ENCODE peak calls at places on chromosomes 13 and 19, in five cellular contexts. V, K, D, J and I are unnamed samples.

GRCh38 chr13:108957369-108958012 is 328.1 kb downstream of the MYO16 start:
- DNase-seq in V (peak; percentile 40), K (no peak), J (peak; percentile 80), D (no peak), I (peak; percentile 73)

GRCh38 chr13:67614013-67614412 is 383.9 kb upstream of the PCDH9 start:
- DNase-seq in D (no peak), K (no peak), V (no peak), J (no peak), I (no peak)

GRCh38 chr19:33629826-33630375 is 8.1 kb downstream of the CHST8 start:
- DNase-seq in V (no peak), J (no peak), K (no peak), D (no peak), I (no peak)

GRCh38 chr19:3034194-3034844 is 5.2 kb upstream of the TLE2 start:
- DNase-seq in K (no peak), D (no peak), J (no peak), V (peak; percentile 48), I (no peak)

GRCh38 chr19:32471095-32471494 is 65.5 kb downstream of the DPY19L3 start:
- DNase-seq in V (no peak), D (no peak), K (no peak), J (peak; percentile 40), I (no peak)

GRCh38 chr19:7515091-7515470 is 822 bp upstream of the ZNF358 start:
- DNase-seq in J (no peak), K (no peak), V (peak; percentile 36), D (peak; percentile 64), I (no peak)

GRCh38 chr13:45333973-45334922 is 6.7 kb downstream of the TPT1 start:
- DNase-seq in J (peak; percentile 47), D (no peak), K (no peak), V (no peak), I (no peak)

GRCh38 chr13:87671031-87671823 is at the start of gene SLITRK5:
- DNase-seq in D (peak; percentile 93), K (peak; percentile 4), J (peak; percentile 21), V (peak; percentile 86), I (peak; percentile 49)

GRCh38 chr19:10000171-10000826 is 10.0 kb downstream of the COL5A3 start:
- DNase-seq in V (peak; percentile 84), K (peak; percentile 85), D (peak; percentile 53), J (peak; percentile 48), I (peak; percentile 67)

GRCh38 chr19:45450042-45450380 is 17.8 kb upstream of the FOSB start:
- DNase-seq in V (no peak), K (peak; percentile 54), D (no peak), J (no peak), I (no peak)

GRCh38 chr19:45528149-45528743 is 21.0 kb downstream of the VASP start:
- DNase-seq in J (no peak), V (peak; percentile 68), K (peak; percentile 44), D (no peak), I (peak; percentile 93)

GRCh38 chr13:23354520-23354919 is 79.0 kb downstream of the SACS start:
- DNase-seq in J (no peak), D (no peak), V (no peak), K (no peak), I (no peak)

GRCh38 chr13:23352161-23352560 is 81.3 kb downstream of the SACS start:
- DNase-seq in J (no peak), V (no peak), K (no peak), D (no peak), I (no peak)

GRCh38 chr13:23359882-23360281 is 73.6 kb downstream of the SACS start:
- DNase-seq in V (no peak), K (no peak), D (no peak), J (no peak), I (no peak)

GRCh38 chr13:23356368-23356767 is 77.1 kb downstream of the SACS start:
- DNase-seq in K (no peak), V (no peak), J (no peak), D (no peak), I (no peak)

DNA sequence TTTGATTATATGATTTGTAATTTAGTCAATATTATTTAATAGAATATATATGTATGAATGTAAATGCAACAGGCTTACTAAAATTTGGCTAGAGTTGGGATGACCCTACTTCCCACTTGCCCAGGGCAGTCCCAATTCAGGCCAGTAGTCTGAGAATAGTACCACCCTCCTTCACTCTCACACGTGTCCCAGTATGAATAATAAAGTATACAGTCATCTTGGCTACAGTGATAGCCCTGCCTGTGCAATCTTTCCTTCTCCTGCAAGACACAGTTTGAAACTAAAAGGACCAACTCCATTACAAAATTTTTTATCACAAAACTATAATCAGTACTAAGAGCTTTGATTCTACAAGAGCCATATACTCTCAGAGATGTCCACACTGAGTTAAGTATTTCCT is 76.2 kb downstream of the SACS start:
- DNase-seq in J (peak; percentile 21), V (no peak), K (no peak), D (no peak), I (no peak)
- H3K27ac ChIP-seq in J (no peak overlapping the region), V (no peak overlapping the region), K (no peak overlapping the region), D (no peak overlapping the region), I (no peak overlapping the region)

DNA sequence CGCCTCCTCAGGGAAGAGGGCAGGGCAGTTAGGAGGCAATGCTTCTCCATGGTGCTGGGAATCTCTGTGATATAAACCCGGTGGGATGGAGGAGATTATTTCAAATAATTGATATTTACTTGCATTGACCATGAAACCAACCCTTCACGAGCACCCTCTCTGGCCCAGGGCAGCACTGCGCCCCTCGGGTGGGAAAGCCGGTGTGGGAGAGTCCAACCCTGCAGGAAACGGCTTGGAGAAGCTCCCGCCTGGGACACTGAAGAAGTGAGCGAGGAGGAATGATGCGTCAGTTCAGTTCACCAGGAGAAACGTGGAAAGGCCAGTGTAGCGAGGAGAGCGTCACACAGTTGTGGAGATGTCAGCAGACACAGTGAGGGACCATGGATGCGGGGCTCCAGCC is 99.9 kb downstream of the COL4A2 start:
- DNase-seq in K (no peak), J (no peak), V (no peak), D (no peak), I (no peak)
- H3K27ac ChIP-seq in K (no peak overlapping the region), J (peak overlapping the region; percentile 100), V (no peak overlapping the region), D (no peak overlapping the region), I (peak overlapping the region; percentile 54)

DNA sequence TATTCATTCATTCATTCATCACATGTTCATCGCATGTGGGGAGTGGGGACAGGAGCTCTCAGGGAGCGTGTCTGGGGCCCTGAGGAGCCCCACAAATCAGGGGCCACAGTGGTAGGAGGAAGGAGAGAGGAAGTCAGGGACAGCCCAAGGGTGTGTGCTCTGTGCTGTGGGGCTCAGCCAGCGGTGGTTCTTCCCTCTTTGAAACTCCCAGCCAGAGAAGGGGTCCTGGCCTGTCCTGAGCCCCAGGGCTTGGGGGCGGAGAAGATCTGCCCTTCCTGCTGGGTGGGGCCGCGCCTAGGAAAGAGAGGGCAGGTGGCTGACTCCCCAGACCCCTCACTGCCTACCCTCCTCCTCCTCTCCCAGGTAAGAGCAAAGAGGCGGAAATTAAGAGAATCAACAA is 14.6 kb downstream of the AP2A1 start:
- DNase-seq in K (no peak), V (no peak), J (no peak), D (no peak), I (no peak)
- H3K27ac ChIP-seq in K (no peak overlapping the region), V (no peak overlapping the region), J (no peak overlapping the region), D (no peak overlapping the region), I (peak overlapping the region; percentile 19)

GRCh38 chr13:100671389-100672182 is 3.0 kb downstream of the TMTC4 start:
- DNase-seq in J (no peak), K (no peak), D (no peak), V (no peak), I (no peak)
- H3K27ac ChIP-seq in J (no peak overlapping the region), K (no peak overlapping the region), D (peak overlapping the region; percentile 88), V (no peak overlapping the region), I (no peak overlapping the region)

GRCh38 chr19:51124216-51124615 is 490 bp upstream of the SIGLEC9 start:
- DNase-seq in D (no peak), J (no peak), V (no peak), K (no peak), I (no peak)
- H3K27ac ChIP-seq in D (peak overlapping the region; percentile 61), J (no peak overlapping the region), V (no peak overlapping the region), K (no peak overlapping the region), I (no peak overlapping the region)

DNA sequence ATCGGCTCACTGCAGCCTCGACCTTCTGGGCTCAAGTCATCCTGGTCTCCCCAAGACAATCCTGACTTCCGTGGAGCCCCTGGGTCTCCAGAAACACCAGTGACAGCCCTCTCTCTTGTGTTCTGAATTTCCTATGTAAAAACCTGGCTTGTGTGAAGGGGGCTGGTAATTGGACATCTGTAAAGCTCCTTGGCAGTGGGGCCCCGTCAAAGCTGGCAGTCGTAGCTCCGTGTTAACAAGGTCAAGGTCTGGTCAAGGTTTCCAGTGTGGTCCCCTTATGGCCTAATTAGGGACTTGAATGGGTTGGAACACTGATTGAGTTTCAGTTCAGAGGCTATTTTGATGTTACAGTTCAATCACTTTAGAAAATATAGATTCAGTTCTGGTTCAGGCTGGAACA is 32.8 kb upstream of the NDUFS7 start:
- DNase-seq in J (no peak), V (no peak), D (no peak), K (no peak), I (no peak)
- H3K27ac ChIP-seq in J (no peak overlapping the region), V (no peak overlapping the region), D (no peak overlapping the region), K (no peak overlapping the region), I (no peak overlapping the region)

GRCh38 chr13:41145136-41145908 is 12.7 kb upstream of the KBTBD6 start:
- DNase-seq in D (no peak), V (no peak), K (no peak), J (no peak), I (peak; percentile 29)
- H3K27ac ChIP-seq in D (no peak overlapping the region), V (no peak overlapping the region), K (no peak overlapping the region), J (no peak overlapping the region), I (peak overlapping the region; percentile 84)